ENCODE peak calls at places on chromosome 18, in ten cellular contexts. L is activated T-helper 1 cell treated with Interleukin-2 at 50 U/mL for 16 hours; E is heart left ventricle; B is T-helper 1 cell; K is stimulated activated CD4-positive, alpha-beta T cell treated with anti-CD3 and anti-CD28 coated beads, Interleukin-15, amount 100 ng/mL, for 24 hours; V is lower lobe of right lung; O is tibial artery; U is NCI-H2107; G is AG09309; H is choroid plexus epithelial cell. S is an unnamed sample.

GRCh38 chr18:61651145-61651879 is 241.5 kb downstream of the RNF152 start:
- DNase-seq in L (no peak), E (no peak), B (no peak), K (no peak), V (no peak), O (no peak), U (no peak), G (no peak), H (no peak), S (no peak)

GRCh38 chr18:59238385-59238784 is 18.4 kb downstream of the GRP start:
- DNase-seq in L (no peak), E (no peak), B (no peak), K (no peak), V (no peak), O (no peak), U (peak; percentile 27), G (no peak), H (no peak), S (no peak)

GRCh38 chr18:34661464-34662087 is 48.5 kb upstream of the DTNA start:
- DNase-seq in L (no peak), E (no peak), B (no peak), K (no peak), V (no peak), O (no peak), U (peak; percentile 13), G (no peak), H (peak; percentile 69), S (peak; percentile 54)

GRCh38 chr18:61993831-61994230 is 101.0 kb upstream of the RNF152 start:
- DNase-seq in L (no peak), E (no peak), B (no peak), K (no peak), V (no peak), O (no peak), U (no peak), G (no peak), H (no peak), S (no peak)

GRCh38 chr18:35289293-35290069 is 548 bp downstream of the ZSCAN30 start:
- DNase-seq in L (no peak), E (no peak), B (no peak), K (peak; percentile 46), V (no peak), O (no peak), U (no peak), G (no peak), H (no peak), S (peak; percentile 26)

GRCh38 chr18:56615738-56616520 is 22.5 kb downstream of the TXNL1 start:
- DNase-seq in L (no peak), E (no peak), B (no peak), K (no peak), V (peak; percentile 59), O (no peak), U (no peak), G (no peak), H (peak; percentile 3), S (no peak)

GRCh38 chr18:47983946-47984345 is 53.5 kb upstream of the SMAD2 start:
- DNase-seq in L (no peak), E (no peak), B (no peak), K (no peak), V (no peak), O (no peak), U (no peak), G (no peak), H (no peak), S (no peak)

GRCh38 chr18:33937270-33937816 is 287.4 kb downstream of the NOL4 start:
- DNase-seq in L (no peak), E (no peak), B (no peak), K (no peak), V (no peak), O (no peak), U (no peak), G (no peak), H (no peak), S (no peak)

GRCh38 chr18:24368749-24369148 is 28.9 kb downstream of the OSBPL1A start:
- DNase-seq in L (no peak), E (no peak), B (no peak), K (peak; percentile 76), V (no peak), O (no peak), U (no peak), G (no peak), H (peak; percentile 8), S (peak; percentile 3)

GRCh38 chr18:79924814-79925655 is 26.4 kb downstream of the SLC66A2 start:
- DNase-seq in L (no peak), E (peak; percentile 29), B (no peak), K (no peak), V (peak; percentile 42), O (peak; percentile 12), U (peak; percentile 45), G (no peak), H (peak; percentile 21), S (no peak)

GRCh38 chr18:711330-711692 is 1.1 kb downstream of the ENOSF1 start:
- DNase-seq in L (no peak), E (no peak), B (no peak), K (no peak), V (no peak), O (no peak), U (no peak), G (no peak), H (no peak), S (peak; percentile 34)

GRCh38 chr18:74524097-74524496 is 10.2 kb upstream of the CNDP1 start:
- DNase-seq in L (no peak), E (no peak), B (no peak), K (no peak), V (no peak), O (no peak), U (peak; percentile 79), G (no peak), H (peak; percentile 21), S (peak; percentile 59)

GRCh38 chr18:23266717-23267446 is 131.6 kb downstream of the CABLES1 start:
- DNase-seq in L (no peak), E (no peak), B (no peak), K (no peak), V (no peak), O (no peak), U (no peak), G (no peak), H (no peak), S (no peak)

GRCh38 chr18:23721711-23722479 is 32.6 kb downstream of the LAMA3 start:
- DNase-seq in L (no peak), E (no peak), B (no peak), K (no peak), V (no peak), O (no peak), U (no peak), G (no peak), H (no peak), S (peak; percentile 37)

GRCh38 chr18:41244751-41245150 is 710.3 kb upstream of the PIK3C3 start:
- DNase-seq in L (no peak), E (no peak), B (no peak), K (no peak), V (no peak), O (no peak), U (no peak), G (no peak), H (no peak), S (no peak)

GRCh38 chr18:10064267-10064666 is 150.5 kb downstream of the VAPA start:
- DNase-seq in L (no peak), E (peak; percentile 61), B (no peak), K (no peak), V (no peak), O (no peak), U (no peak), G (no peak), H (no peak), S (no peak)

GRCh38 chr18:58579561-58580047 is 49.3 kb downstream of the ALPK2 start:
- DNase-seq in L (no peak), E (no peak), B (no peak), K (no peak), V (no peak), O (no peak), U (no peak), G (peak; percentile 82), H (peak; percentile 84), S (no peak)

GRCh38 chr18:8121091-8121490 is 488.1 kb upstream of the RAB12 start:
- DNase-seq in L (no peak), E (no peak), B (no peak), K (no peak), V (no peak), O (no peak), U (no peak), G (no peak), H (no peak), S (no peak)

GRCh38 chr18:34802938-34803337 is 92.8 kb downstream of the DTNA start:
- DNase-seq in L (no peak), E (no peak), B (no peak), K (no peak), V (no peak), O (no peak), U (no peak), G (no peak), H (no peak), S (no peak)

GRCh38 chr18:58310517-58310916 is 266.5 kb downstream of the NEDD4L start:
- DNase-seq in L (peak; percentile 7), E (peak; percentile 50), B (no peak), K (peak; percentile 70), V (peak; percentile 89), O (no peak), U (peak; percentile 38), G (no peak), H (no peak), S (peak; percentile 58)

GRCh38 chr18:27735117-27735516 is 441.8 kb downstream of the CDH2 start:
- DNase-seq in L (no peak), E (no peak), B (no peak), K (no peak), V (no peak), O (no peak), U (no peak), G (no peak), H (no peak), S (no peak)

GRCh38 chr18:13566941-13567762 is 159.2 kb downstream of the FAM210A start:
- DNase-seq in L (no peak), E (no peak), B (no peak), K (peak; percentile 52), V (peak; percentile 86), O (peak; percentile 60), U (no peak), G (no peak), H (no peak), S (no peak)

GRCh38 chr18:22471546-22472131 is 53.9 kb upstream of the CTAGE1 start:
- DNase-seq in L (no peak), E (peak; percentile 74), B (no peak), K (no peak), V (no peak), O (peak; percentile 74), U (no peak), G (no peak), H (peak; percentile 83), S (no peak)

GRCh38 chr18:8841781-8842485 is 136.6 kb downstream of the MTCL1 start:
- DNase-seq in L (no peak), E (no peak), B (no peak), K (no peak), V (no peak), O (no peak), U (no peak), G (peak; percentile 3), H (peak; percentile 34), S (no peak)

GRCh38 chr18:57931038-57931437 is 113.0 kb upstream of the NEDD4L start:
- DNase-seq in L (no peak), E (no peak), B (no peak), K (no peak), V (no peak), O (no peak), U (no peak), G (no peak), H (peak; percentile 20), S (peak; percentile 8)

GRCh38 chr18:71485578-71485977 is 1058.6 kb downstream of the CBLN2 start:
- DNase-seq in L (no peak), E (no peak), B (no peak), K (no peak), V (no peak), O (no peak), U (no peak), G (no peak), H (peak; percentile 92), S (no peak)

GRCh38 chr18:64720781-64721464 is 572.0 kb upstream of the LINC00305 start:
- DNase-seq in L (no peak), E (no peak), B (no peak), K (no peak), V (no peak), O (no peak), U (no peak), G (no peak), H (no peak), S (no peak)

GRCh38 chr18:59769105-59769865 is 72.1 kb upstream of the CCBE1 start:
- DNase-seq in L (no peak), E (no peak), B (no peak), K (no peak), V (no peak), O (peak; percentile 42), U (no peak), G (no peak), H (peak; percentile 72), S (no peak)

S was measured in lung microvascular endothelial cell.